ENCODE peak calls at places on chromosomes 2 and 18, in four cellular contexts. H, K, B and G are unnamed samples.

GRCh38 chr18:73719611-73720010 is 428.0 kb downstream of the FBXO15 start:
- DNase-seq in H (no peak), K (no peak), B (no peak), G (no peak)

GRCh38 chr2:187302146-187302545 is 145.9 kb downstream of the CALCRL start:
- DNase-seq in H (no peak), K (no peak), B (no peak), G (no peak)

GRCh38 chr18:57210101-57210661 is 63.3 kb downstream of the BOD1L2 start:
- DNase-seq in H (no peak), K (no peak), B (no peak), G (peak; percentile 44)

GRCh38 chr18:31990823-31991222 is 27.8 kb upstream of the RNF125 start:
- DNase-seq in H (no peak), K (no peak), B (peak; percentile 41), G (no peak)

GRCh38 chr2:216012830-216013079 is 596 bp downstream of the MREG start:
- DNase-seq in H (no peak), K (no peak), B (no peak), G (no peak)

GRCh38 chr18:22385718-22386117 is 32.0 kb downstream of the CTAGE1 start:
- DNase-seq in H (no peak), K (no peak), B (no peak), G (no peak)

GRCh38 chr2:227415538-227416424 is 28.0 kb upstream of the SCYGR1 start:
- DNase-seq in H (no peak), K (no peak), B (no peak), G (no peak)

GRCh38 chr18:67517224-67517765 is 775 bp upstream of the DSEL start:
- DNase-seq in H (peak; percentile 57), K (no peak), B (no peak), G (no peak)

GRCh38 chr2:72028351-72028995 is 119.2 kb downstream of the CYP26B1 start:
- DNase-seq in H (no peak), K (peak; percentile 22), B (no peak), G (peak; percentile 19)

GRCh38 chr2:120134263-120134662 is 88.9 kb downstream of the TMEM185B start:
- DNase-seq in H (no peak), K (no peak), B (no peak), G (no peak)

GRCh38 chr2:29485631-29486030 is 370.4 kb downstream of the CLIP4 start:
- DNase-seq in H (no peak), K (no peak), B (no peak), G (no peak)

GRCh38 chr18:49704334-49704733 is 109.0 kb downstream of the ACAA2 start:
- DNase-seq in H (no peak), K (no peak), B (no peak), G (no peak)

GRCh38 chr2:102942098-102942497 is 180.3 kb downstream of the TMEM182 start:
- DNase-seq in H (no peak), K (no peak), B (no peak), G (no peak)

GRCh38 chr2:109497447-109497846 is 116.3 kb downstream of the SEPTIN10 start:
- DNase-seq in H (no peak), K (no peak), B (no peak), G (no peak)

GRCh38 chr2:152011724-152012123 is 87.1 kb downstream of the CACNB4 start:
- DNase-seq in H (no peak), K (no peak), B (no peak), G (no peak)

GRCh38 chr2:161239416-161240109 is 68.7 kb upstream of the PSMD14 start:
- DNase-seq in H (peak; percentile 44), K (no peak), B (no peak), G (no peak)

GRCh38 chr2:64867253-64867996 is 121.8 kb upstream of the SLC1A4 start:
- DNase-seq in H (no peak), K (no peak), B (no peak), G (peak; percentile 16)

GRCh38 chr2:127637725-127638252 is 8.2 kb upstream of the GPR17 start:
- DNase-seq in H (no peak), K (no peak), B (no peak), G (no peak)

GRCh38 chr18:11324510-11324909 is 175.1 kb upstream of the PIEZO2 start:
- DNase-seq in H (no peak), K (no peak), B (no peak), G (no peak)

GRCh38 chr2:26477911-26478253 is at the start of gene OTOF:
- DNase-seq in H (peak; percentile 71), K (no peak), B (no peak), G (no peak)

GRCh38 chr2:181457121-181457740 is at the start of gene ITGA4:
- DNase-seq in H (peak; percentile 71), K (peak; percentile 79), B (peak; percentile 83), G (peak; percentile 66)

GRCh38 chr2:105775809-105776559 is 31.3 kb downstream of the NCK2 start:
- DNase-seq in H (no peak), K (no peak), B (no peak), G (no peak)

GRCh38 chr2:98704499-98705332 is 26.2 kb downstream of the MGAT4A start:
- DNase-seq in H (no peak), K (no peak), B (no peak), G (peak; percentile 50)